ENCODE peak calls at places on chromosomes 13 and 19, in eight cellular contexts. One of them, this sample, is unnamed.

GRCh38 chr19:5489511-5489910 is 34.3 kb downstream of the ZNRF4 start:
- DNase-seq in H54: no peak
- DNase-seq in brain microvascular endothelial cell: no peak
- DNase-seq in activated T-cell treated with anti-CD3 and anti-CD28 coated beads, Interleukin-2, amount 50 U/mL, for 4 hours: no peak
- DNase-seq in T-helper 2 cell: no peak
- DNase-seq in endothelial cell: no peak
- DNase-seq in GM12865: no peak
- DNase-seq in AG09309: no peak
- DNase-seq in this sample: no peak

GRCh38 chr13:60397693-60398437 is 845 bp downstream of the TDRD3 start:
- DNase-seq in H54: peak
- DNase-seq in brain microvascular endothelial cell: peak
- DNase-seq in activated T-cell treated with anti-CD3 and anti-CD28 coated beads, Interleukin-2, amount 50 U/mL, for 4 hours: no peak
- DNase-seq in T-helper 2 cell: no peak
- DNase-seq in endothelial cell: peak
- DNase-seq in GM12865: peak
- DNase-seq in AG09309: peak
- DNase-seq in this sample: no peak

GRCh38 chr19:52138614-52139290 is 986 bp downstream of the ZNF616 start:
- DNase-seq in H54: no peak
- DNase-seq in brain microvascular endothelial cell: peak
- DNase-seq in activated T-cell treated with anti-CD3 and anti-CD28 coated beads, Interleukin-2, amount 50 U/mL, for 4 hours: peak
- DNase-seq in T-helper 2 cell: no peak
- DNase-seq in endothelial cell: peak
- DNase-seq in GM12865: peak
- DNase-seq in AG09309: no peak
- DNase-seq in this sample: no peak

GRCh38 chr19:4911786-4912672 is 2.7 kb downstream of the UHRF1 start:
- DNase-seq in H54: peak
- DNase-seq in brain microvascular endothelial cell: peak
- DNase-seq in activated T-cell treated with anti-CD3 and anti-CD28 coated beads, Interleukin-2, amount 50 U/mL, for 4 hours: peak
- DNase-seq in T-helper 2 cell: no peak
- DNase-seq in endothelial cell: peak
- DNase-seq in GM12865: peak
- DNase-seq in AG09309: peak
- DNase-seq in this sample: peak

GRCh38 chr19:3683866-3684816 is 16.1 kb downstream of the PIP5K1C start:
- DNase-seq in H54: no peak
- DNase-seq in brain microvascular endothelial cell: peak
- DNase-seq in activated T-cell treated with anti-CD3 and anti-CD28 coated beads, Interleukin-2, amount 50 U/mL, for 4 hours: no peak
- DNase-seq in T-helper 2 cell: no peak
- DNase-seq in endothelial cell: no peak
- DNase-seq in GM12865: peak
- DNase-seq in AG09309: no peak
- DNase-seq in this sample: no peak

GRCh38 chr19:41936416-41936850 is 8.2 kb upstream of the ERFL start:
- DNase-seq in H54: peak
- DNase-seq in brain microvascular endothelial cell: no peak
- DNase-seq in activated T-cell treated with anti-CD3 and anti-CD28 coated beads, Interleukin-2, amount 50 U/mL, for 4 hours: peak
- DNase-seq in T-helper 2 cell: no peak
- DNase-seq in endothelial cell: no peak
- DNase-seq in GM12865: no peak
- DNase-seq in AG09309: no peak
- DNase-seq in this sample: no peak

GRCh38 chr19:3343619-3344502 is 22.5 kb upstream of the NFIC start:
- DNase-seq in H54: peak
- DNase-seq in brain microvascular endothelial cell: peak
- DNase-seq in activated T-cell treated with anti-CD3 and anti-CD28 coated beads, Interleukin-2, amount 50 U/mL, for 4 hours: peak
- DNase-seq in T-helper 2 cell: no peak
- DNase-seq in endothelial cell: no peak
- DNase-seq in GM12865: peak
- DNase-seq in AG09309: peak
- DNase-seq in this sample: peak

GRCh38 chr19:40705362-40705651 is 11.4 kb downstream of the COQ8B start:
- DNase-seq in H54: no peak
- DNase-seq in brain microvascular endothelial cell: no peak
- DNase-seq in activated T-cell treated with anti-CD3 and anti-CD28 coated beads, Interleukin-2, amount 50 U/mL, for 4 hours: no peak
- DNase-seq in T-helper 2 cell: no peak
- DNase-seq in endothelial cell: no peak
- DNase-seq in GM12865: no peak
- DNase-seq in AG09309: no peak
- DNase-seq in this sample: no peak

GRCh38 chr19:6233051-6233826 is 46.5 kb downstream of the MLLT1 start:
- DNase-seq in H54: no peak
- DNase-seq in brain microvascular endothelial cell: no peak
- DNase-seq in activated T-cell treated with anti-CD3 and anti-CD28 coated beads, Interleukin-2, amount 50 U/mL, for 4 hours: no peak
- DNase-seq in T-helper 2 cell: no peak
- DNase-seq in endothelial cell: no peak
- DNase-seq in GM12865: no peak
- DNase-seq in AG09309: no peak
- DNase-seq in this sample: no peak

GRCh38 chr13:94710881-94711560 is 1.3 kb downstream of the SOX21 start:
- DNase-seq in H54: no peak
- DNase-seq in brain microvascular endothelial cell: no peak
- DNase-seq in activated T-cell treated with anti-CD3 and anti-CD28 coated beads, Interleukin-2, amount 50 U/mL, for 4 hours: no peak
- DNase-seq in T-helper 2 cell: no peak
- DNase-seq in endothelial cell: peak
- DNase-seq in GM12865: peak
- DNase-seq in AG09309: no peak
- DNase-seq in this sample: no peak

GRCh38 chr13:26019881-26020535 is 31.8 kb downstream of the SHISA2 start:
- DNase-seq in H54: no peak
- DNase-seq in brain microvascular endothelial cell: peak
- DNase-seq in activated T-cell treated with anti-CD3 and anti-CD28 coated beads, Interleukin-2, amount 50 U/mL, for 4 hours: no peak
- DNase-seq in T-helper 2 cell: no peak
- DNase-seq in endothelial cell: no peak
- DNase-seq in GM12865: no peak
- DNase-seq in AG09309: peak
- DNase-seq in this sample: no peak

GRCh38 chr13:114152831-114153371 is 20.5 kb upstream of the RASA3 start:
- DNase-seq in H54: no peak
- DNase-seq in brain microvascular endothelial cell: no peak
- DNase-seq in activated T-cell treated with anti-CD3 and anti-CD28 coated beads, Interleukin-2, amount 50 U/mL, for 4 hours: no peak
- DNase-seq in T-helper 2 cell: no peak
- DNase-seq in endothelial cell: no peak
- DNase-seq in GM12865: no peak
- DNase-seq in AG09309: peak
- DNase-seq in this sample: no peak

GRCh38 chr19:45475537-45476348 is 7.9 kb downstream of the FOSB start:
- DNase-seq in H54: no peak
- DNase-seq in brain microvascular endothelial cell: peak
- DNase-seq in activated T-cell treated with anti-CD3 and anti-CD28 coated beads, Interleukin-2, amount 50 U/mL, for 4 hours: no peak
- DNase-seq in T-helper 2 cell: no peak
- DNase-seq in endothelial cell: no peak
- DNase-seq in GM12865: no peak
- DNase-seq in AG09309: no peak
- DNase-seq in this sample: no peak

GRCh38 chr13:75648446-75648845 is 12.3 kb downstream of the LMO7 start:
- DNase-seq in H54: no peak
- DNase-seq in brain microvascular endothelial cell: no peak
- DNase-seq in activated T-cell treated with anti-CD3 and anti-CD28 coated beads, Interleukin-2, amount 50 U/mL, for 4 hours: no peak
- DNase-seq in T-helper 2 cell: no peak
- DNase-seq in endothelial cell: no peak
- DNase-seq in GM12865: no peak
- DNase-seq in AG09309: no peak
- DNase-seq in this sample: no peak

GRCh38 chr13:46577656-46578589 is 25.0 kb downstream of the LRCH1 start:
- DNase-seq in H54: no peak
- DNase-seq in brain microvascular endothelial cell: no peak
- DNase-seq in activated T-cell treated with anti-CD3 and anti-CD28 coated beads, Interleukin-2, amount 50 U/mL, for 4 hours: no peak
- DNase-seq in T-helper 2 cell: no peak
- DNase-seq in endothelial cell: no peak
- DNase-seq in GM12865: no peak
- DNase-seq in AG09309: no peak
- DNase-seq in this sample: no peak

GRCh38 chr19:35963514-35963913 is 27.3 kb downstream of the LRFN3 start:
- DNase-seq in H54: no peak
- DNase-seq in brain microvascular endothelial cell: peak
- DNase-seq in activated T-cell treated with anti-CD3 and anti-CD28 coated beads, Interleukin-2, amount 50 U/mL, for 4 hours: no peak
- DNase-seq in T-helper 2 cell: no peak
- DNase-seq in endothelial cell: peak
- DNase-seq in GM12865: peak
- DNase-seq in AG09309: no peak
- DNase-seq in this sample: no peak

GRCh38 chr19:39890755-39891551 is 43.5 kb downstream of the FCGBP start:
- DNase-seq in H54: no peak
- DNase-seq in brain microvascular endothelial cell: no peak
- DNase-seq in activated T-cell treated with anti-CD3 and anti-CD28 coated beads, Interleukin-2, amount 50 U/mL, for 4 hours: no peak
- DNase-seq in T-helper 2 cell: no peak
- DNase-seq in endothelial cell: no peak
- DNase-seq in GM12865: no peak
- DNase-seq in AG09309: no peak
- DNase-seq in this sample: no peak

GRCh38 chr19:5128251-5128931 is 159.5 kb downstream of the KDM4B start:
- DNase-seq in H54: no peak
- DNase-seq in brain microvascular endothelial cell: peak
- DNase-seq in activated T-cell treated with anti-CD3 and anti-CD28 coated beads, Interleukin-2, amount 50 U/mL, for 4 hours: no peak
- DNase-seq in T-helper 2 cell: no peak
- DNase-seq in endothelial cell: no peak
- DNase-seq in GM12865: no peak
- DNase-seq in AG09309: no peak
- DNase-seq in this sample: no peak

GRCh38 chr13:109626386-109627171 is 159.8 kb downstream of the IRS2 start:
- DNase-seq in H54: no peak
- DNase-seq in brain microvascular endothelial cell: no peak
- DNase-seq in activated T-cell treated with anti-CD3 and anti-CD28 coated beads, Interleukin-2, amount 50 U/mL, for 4 hours: no peak
- DNase-seq in T-helper 2 cell: no peak
- DNase-seq in endothelial cell: no peak
- DNase-seq in GM12865: no peak
- DNase-seq in AG09309: no peak
- DNase-seq in this sample: no peak

GRCh38 chr19:14516746-14517438 is 1.3 kb downstream of the DNAJB1 start:
- DNase-seq in H54: no peak
- DNase-seq in brain microvascular endothelial cell: no peak
- DNase-seq in activated T-cell treated with anti-CD3 and anti-CD28 coated beads, Interleukin-2, amount 50 U/mL, for 4 hours: no peak
- DNase-seq in T-helper 2 cell: no peak
- DNase-seq in endothelial cell: no peak
- DNase-seq in GM12865: no peak
- DNase-seq in AG09309: no peak
- DNase-seq in this sample: no peak

GRCh38 chr13:90622547-90622946 is 724.9 kb upstream of the MIR17HG start:
- DNase-seq in H54: no peak
- DNase-seq in brain microvascular endothelial cell: no peak
- DNase-seq in activated T-cell treated with anti-CD3 and anti-CD28 coated beads, Interleukin-2, amount 50 U/mL, for 4 hours: no peak
- DNase-seq in T-helper 2 cell: no peak
- DNase-seq in endothelial cell: no peak
- DNase-seq in GM12865: no peak
- DNase-seq in AG09309: no peak
- DNase-seq in this sample: no peak

GRCh38 chr13:50587122-50587521 is 256.4 kb downstream of the DLEU7 start:
- DNase-seq in H54: no peak
- DNase-seq in brain microvascular endothelial cell: no peak
- DNase-seq in activated T-cell treated with anti-CD3 and anti-CD28 coated beads, Interleukin-2, amount 50 U/mL, for 4 hours: no peak
- DNase-seq in T-helper 2 cell: no peak
- DNase-seq in endothelial cell: no peak
- DNase-seq in GM12865: no peak
- DNase-seq in AG09309: no peak
- DNase-seq in this sample: no peak

GRCh38 chr13:20101467-20102316 is 59.2 kb downstream of the GJA3 start:
- DNase-seq in H54: no peak
- DNase-seq in brain microvascular endothelial cell: no peak
- DNase-seq in activated T-cell treated with anti-CD3 and anti-CD28 coated beads, Interleukin-2, amount 50 U/mL, for 4 hours: no peak
- DNase-seq in T-helper 2 cell: no peak
- DNase-seq in endothelial cell: no peak
- DNase-seq in GM12865: no peak
- DNase-seq in AG09309: no peak
- DNase-seq in this sample: no peak

GRCh38 chr13:111006508-111007031 is 91.7 kb upstream of the ANKRD10 start:
- DNase-seq in H54: no peak
- DNase-seq in brain microvascular endothelial cell: peak
- DNase-seq in activated T-cell treated with anti-CD3 and anti-CD28 coated beads, Interleukin-2, amount 50 U/mL, for 4 hours: no peak
- DNase-seq in T-helper 2 cell: no peak
- DNase-seq in endothelial cell: no peak
- DNase-seq in GM12865: no peak
- DNase-seq in AG09309: peak
- DNase-seq in this sample: peak

GRCh38 chr19:43474986-43475705 is 9.7 kb upstream of the LYPD3 start:
- DNase-seq in H54: peak
- DNase-seq in brain microvascular endothelial cell: peak
- DNase-seq in activated T-cell treated with anti-CD3 and anti-CD28 coated beads, Interleukin-2, amount 50 U/mL, for 4 hours: peak
- DNase-seq in T-helper 2 cell: peak
- DNase-seq in endothelial cell: peak
- DNase-seq in GM12865: peak
- DNase-seq in AG09309: no peak
- DNase-seq in this sample: peak

This sample was measured in T1000.